ENCODE peak calls at places on chromosome 1, in five cellular contexts. W is BJ; S is CD8-positive, alpha-beta T cell; K is right lobe of liver; F is HFF-Myc. H is an unnamed sample.

GRCh38 chr1:241837901-241838300 is 10.1 kb upstream of the EXO1 start:
- DNase-seq in W (peak; percentile 84), S (no peak), K (no peak), F (no peak), H (peak; percentile 73)

GRCh38 chr1:38656741-38657140 is 202.8 kb downstream of the RRAGC start:
- DNase-seq in W (no peak), S (no peak), K (no peak), F (no peak), H (no peak)

GRCh38 chr1:66503841-66504470 is 30.0 kb upstream of the SGIP1 start:
- DNase-seq in W (no peak), S (no peak), K (no peak), F (peak; percentile 63), H (peak; percentile 68)

GRCh38 chr1:77514871-77515776 is 167.3 kb downstream of the ZZZ3 start:
- DNase-seq in W (peak; percentile 62), S (no peak), K (no peak), F (peak; percentile 77), H (peak; percentile 78)

GRCh38 chr1:208101661-208102431 is 142.3 kb downstream of the PLXNA2 start:
- DNase-seq in W (no peak), S (no peak), K (peak; percentile 88), F (no peak), H (no peak)

GRCh38 chr1:219128957-219129356 is 44.7 kb upstream of the LYPLAL1 start:
- DNase-seq in W (no peak), S (no peak), K (no peak), F (no peak), H (no peak)

GRCh38 chr1:109979489-109980091 is 5.0 kb upstream of the AHCYL1 start:
- DNase-seq in W (no peak), S (no peak), K (no peak), F (peak; percentile 27), H (peak; percentile 92)

GRCh38 chr1:212173572-212173971 is 111.6 kb upstream of the PPP2R5A start:
- DNase-seq in W (no peak), S (no peak), K (no peak), F (no peak), H (no peak)

GRCh38 chr1:164787834-164788231 is 228.8 kb downstream of the PBX1 start:
- DNase-seq in W (no peak), S (no peak), K (no peak), F (no peak), H (no peak)

GRCh38 chr1:167774710-167775109 is 52.9 kb downstream of the MPZL1 start:
- DNase-seq in W (no peak), S (no peak), K (no peak), F (no peak), H (peak; percentile 58)

GRCh38 chr1:232435746-232436145 is 194.2 kb downstream of the SIPA1L2 start:
- DNase-seq in W (no peak), S (no peak), K (no peak), F (peak; percentile 7), H (peak; percentile 13)

GRCh38 chr1:164682570-164682969 is 123.6 kb downstream of the PBX1 start:
- DNase-seq in W (no peak), S (no peak), K (no peak), F (no peak), H (no peak)

GRCh38 chr1:88990426-88990825 is 2.0 kb downstream of the KYAT3 start:
- DNase-seq in W (no peak), S (no peak), K (no peak), F (no peak), H (no peak)

GRCh38 chr1:53617382-53618217 is 121.4 kb downstream of the GLIS1 start:
- DNase-seq in W (peak; percentile 27), S (no peak), K (peak; percentile 28), F (no peak), H (peak; percentile 74)

GRCh38 chr1:205664399-205665108 is 15.8 kb downstream of the SLC45A3 start:
- DNase-seq in W (no peak), S (no peak), K (peak; percentile 88), F (no peak), H (no peak)

GRCh38 chr1:100034465-100034864 is 64.7 kb downstream of the SLC35A3 start:
- DNase-seq in W (no peak), S (no peak), K (no peak), F (no peak), H (peak; percentile 40)

GRCh38 chr1:13960376-13960987 is 260.5 kb downstream of the PRDM2 start:
- DNase-seq in W (peak; percentile 2), S (peak; percentile 59), K (peak; percentile 67), F (peak; percentile 42), H (peak; percentile 37)

GRCh38 chr1:38671221-38671620 is 188.4 kb downstream of the RRAGC start:
- DNase-seq in W (no peak), S (no peak), K (no peak), F (no peak), H (no peak)

GRCh38 chr1:10648689-10649483 is 147.6 kb downstream of the CASZ1 start:
- DNase-seq in W (no peak), S (no peak), K (no peak), F (no peak), H (no peak)

GRCh38 chr1:208640295-208640694 is 396.1 kb upstream of the PLXNA2 start:
- DNase-seq in W (no peak), S (no peak), K (no peak), F (no peak), H (no peak)

GRCh38 chr1:115771847-115772457 is 3.4 kb upstream of the CASQ2 start:
- DNase-seq in W (peak; percentile 37), S (no peak), K (peak; percentile 51), F (peak; percentile 83), H (peak; percentile 80)

GRCh38 chr1:204837440-204838084 is 33.1 kb upstream of the NFASC start:
- DNase-seq in W (no peak), S (no peak), K (no peak), F (peak; percentile 26), H (peak; percentile 30)

GRCh38 chr1:8547791-8548190 is 229.9 kb downstream of the SLC45A1 start:
- DNase-seq in W (no peak), S (no peak), K (no peak), F (no peak), H (no peak)

GRCh38 chr1:156387899-156388813 is 19.1 kb downstream of the RHBG start:
- DNase-seq in W (no peak), S (no peak), K (no peak), F (no peak), H (no peak)

GRCh38 chr1:151131832-151132675 is 14.4 kb downstream of the SEMA6C start:
- DNase-seq in W (no peak), S (no peak), K (no peak), F (no peak), H (peak; percentile 24)

GRCh38 chr1:20475002-20475401 is 11.0 kb downstream of the CAMK2N1 start:
- DNase-seq in W (no peak), S (no peak), K (no peak), F (no peak), H (no peak)

GRCh38 chr1:116033322-116033721 is 57.0 kb downstream of the SLC22A15 start:
- DNase-seq in W (no peak), S (no peak), K (no peak), F (no peak), H (no peak)

GRCh38 chr1:197444754-197445153 is 176.7 kb downstream of the CRB1 start:
- DNase-seq in W (no peak), S (no peak), K (no peak), F (no peak), H (peak; percentile 59)

GRCh38 chr1:223708651-223709268 is 3.6 kb upstream of the CAPN2 start:
- DNase-seq in W (no peak), S (no peak), K (no peak), F (no peak), H (no peak)

GRCh38 chr1:25871704-25872494 is 3.6 kb downstream of the PAQR7 start:
- DNase-seq in W (no peak), S (no peak), K (peak; percentile 88), F (no peak), H (no peak)

GRCh38 chr1:205374205-205375078 is 17.7 kb upstream of the KLHDC8A start:
- DNase-seq in W (peak; percentile 7), S (no peak), K (no peak), F (no peak), H (peak; percentile 74)

GRCh38 chr1:18900303-18900841 is 2.0 kb downstream of the ALDH4A1 start:
- DNase-seq in W (no peak), S (no peak), K (peak; percentile 90), F (no peak), H (peak; percentile 42)

GRCh38 chr1:18901952-18902522 is 318 bp downstream of the ALDH4A1 start:
- DNase-seq in W (no peak), S (no peak), K (no peak), F (no peak), H (peak; percentile 35)

GRCh38 chr1:18901147-18901951 is 1.0 kb downstream of the ALDH4A1 start:
- DNase-seq in W (no peak), S (no peak), K (peak; percentile 94), F (no peak), H (no peak)

GRCh38 chr1:18898567-18898966 is 3.8 kb downstream of the ALDH4A1 start:
- DNase-seq in W (no peak), S (no peak), K (no peak), F (no peak), H (no peak)

GRCh38 chr1:18899363-18900049 is 2.8 kb downstream of the ALDH4A1 start:
- DNase-seq in W (no peak), S (no peak), K (no peak), F (no peak), H (no peak)
- TF ChIP-seq CTCF in W (no peak), S (no peak), K (no peak), F (no peak), H (no peak)

DNA sequence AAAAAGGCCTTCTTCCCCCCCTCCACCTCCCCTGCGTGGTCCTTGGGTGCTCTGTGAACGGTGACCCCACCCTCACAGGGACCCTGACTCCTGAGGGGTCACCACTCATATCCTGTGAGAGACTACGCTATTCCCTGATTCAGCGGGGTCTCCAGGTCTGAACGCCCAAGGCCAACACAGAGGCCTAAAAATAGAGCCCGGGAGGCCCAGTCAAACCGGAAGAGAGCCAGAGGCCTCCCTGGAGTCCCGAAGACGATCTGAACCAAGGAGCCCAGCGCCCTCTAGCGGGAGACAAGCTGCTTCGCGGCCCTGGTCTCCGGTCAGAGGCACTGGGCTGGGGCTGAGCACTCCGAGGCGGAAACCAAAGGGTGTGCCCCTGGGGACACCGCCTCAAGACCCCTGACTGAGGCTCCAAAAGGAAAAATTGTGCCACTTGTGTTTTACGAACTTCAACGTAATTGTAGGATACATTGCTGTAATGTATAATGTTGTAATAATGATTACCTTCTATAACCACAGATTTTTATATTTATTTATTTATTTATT is 42.4 kb upstream of the PSEN2 start:
- DNase-seq in W (no peak), S (peak; percentile 93), K (peak; percentile 92), F (peak; percentile 90), H (peak; percentile 96)
- H3K4me3 ChIP-seq in W (no peak overlapping the region), S (peak overlapping the region; percentile 3), K (no peak overlapping the region), F (no peak overlapping the region), H (no peak overlapping the region)

GRCh38 chr1:201793306-201793925 is 35.5 kb upstream of the IPO9 start:
- DNase-seq in W (no peak), S (no peak), K (no peak), F (no peak), H (no peak)
- TF ChIP-seq CTCF in W (no peak), S (no peak), K (no peak), F (no peak), H (no peak)

GRCh38 chr1:1963570-1963969 is 40.0 kb downstream of the CFAP74 start:
- DNase-seq in W (no peak), S (no peak), K (no peak), F (no peak), H (no peak)
- H3K4me3 ChIP-seq in W (no peak overlapping the region), S (no peak overlapping the region), K (no peak overlapping the region), F (no peak overlapping the region), H (no peak overlapping the region)

GRCh38 chr1:246946366-246946765 is 14.6 kb upstream of the AHCTF1 start:
- DNase-seq in W (no peak), S (no peak), K (no peak), F (no peak), H (no peak)
- TF ChIP-seq CTCF in W (no peak), S (no peak), K (no peak), F (no peak), H (no peak)